ENCODE peak calls at places on chromosomes 5 and 9, in eight cellular contexts. A is foreskin fibroblast, W is germinal center, O is mesenchymal stem cell, I is non-pigmented ciliary epithelial cell, Y is aorta, G is A549, R is left cardiac atrium. B is an unnamed sample.

GRCh38 chr9:127905788-127906191 is 6.4 kb upstream of the ST6GALNAC6 start:
- DNase-seq in A (no peak), W (no peak), O (no peak), I (no peak), Y (peak; percentile 55), G (no peak), R (no peak), B (no peak)

GRCh38 chr5:136528481-136528880 is 163.1 kb upstream of the TRPC7 start:
- DNase-seq in A (no peak), W (no peak), O (no peak), I (no peak), Y (no peak), G (no peak), R (no peak), B (no peak)

GRCh38 chr5:133396724-133397123 is 215.6 kb downstream of the FSTL4 start:
- DNase-seq in A (no peak), W (no peak), O (no peak), I (no peak), Y (no peak), G (no peak), R (no peak), B (no peak)

GRCh38 chr5:82584631-82585030 is 306.5 kb upstream of the RPS23 start:
- DNase-seq in A (no peak), W (no peak), O (no peak), I (no peak), Y (peak; percentile 60), G (no peak), R (no peak), B (no peak)

GRCh38 chr9:19488721-19489120 is 79.9 kb downstream of the ACER2 start:
- DNase-seq in A (no peak), W (no peak), O (no peak), I (no peak), Y (no peak), G (no peak), R (no peak), B (no peak)

GRCh38 chr9:91555132-91555531 is 131.5 kb upstream of the NFIL3 start:
- DNase-seq in A (peak; percentile 40), W (no peak), O (no peak), I (no peak), Y (no peak), G (no peak), R (no peak), B (peak; percentile 30)

GRCh38 chr5:172078726-172079345 is 72.4 kb upstream of the FBXW11 start:
- DNase-seq in A (peak; percentile 50), W (no peak), O (no peak), I (no peak), Y (peak; percentile 78), G (no peak), R (peak; percentile 56), B (no peak)

GRCh38 chr5:135141303-135142268 is 107.6 kb upstream of the PITX1 start:
- DNase-seq in A (peak; percentile 47), W (no peak), O (peak; percentile 28), I (no peak), Y (peak; percentile 30), G (peak; percentile 37), R (no peak), B (peak; percentile 11)

GRCh38 chr9:20771721-20772120 is 87.7 kb downstream of the FOCAD start:
- DNase-seq in A (peak; percentile 28), W (no peak), O (no peak), I (no peak), Y (no peak), G (no peak), R (no peak), B (no peak)

GRCh38 chr5:18992264-18992663 is 995.7 kb downstream of the CDH18 start:
- DNase-seq in A (no peak), W (no peak), O (no peak), I (no peak), Y (no peak), G (no peak), R (no peak), B (no peak)

GRCh38 chr5:143199843-143200242 is 203.6 kb downstream of the NR3C1 start:
- DNase-seq in A (no peak), W (no peak), O (no peak), I (no peak), Y (no peak), G (no peak), R (no peak), B (no peak)

GRCh38 chr5:124996764-124997077 is 250.3 kb upstream of the ZNF608 start:
- DNase-seq in A (no peak), W (no peak), O (peak; percentile 26), I (no peak), Y (no peak), G (no peak), R (no peak), B (peak; percentile 49)

GRCh38 chr5:93586948-93587918 is 4.2 kb downstream of the NR2F1 start:
- DNase-seq in A (no peak), W (no peak), O (peak; percentile 59), I (no peak), Y (no peak), G (no peak), R (no peak), B (peak; percentile 54)

GRCh38 chr9:105646879-105647594 is 15.2 kb upstream of the TAL2 start:
- DNase-seq in A (no peak), W (no peak), O (no peak), I (no peak), Y (no peak), G (no peak), R (no peak), B (no peak)

GRCh38 chr5:149799119-149799623 is 69.1 kb downstream of the PPARGC1B start:
- DNase-seq in A (peak; percentile 94), W (no peak), O (peak; percentile 92), I (peak; percentile 40), Y (no peak), G (peak; percentile 94), R (peak; percentile 81), B (peak; percentile 76)

GRCh38 chr5:150603491-150603890 is 37.0 kb upstream of the SYNPO start:
- DNase-seq in A (no peak), W (no peak), O (no peak), I (no peak), Y (peak; percentile 17), G (no peak), R (peak; percentile 11), B (no peak)

GRCh38 chr9:134666208-134666607 is 24.6 kb downstream of the COL5A1 start:
- DNase-seq in A (no peak), W (no peak), O (no peak), I (no peak), Y (no peak), G (no peak), R (no peak), B (no peak)

B was measured in amniotic epithelial cell.